ENCODE peak calls at places on chromosome 2, in four cellular contexts. One of them, this sample, is unnamed.

GRCh38 chr2:239716536-239717318 is 308.4 kb downstream of the NDUFA10 start:
- DNase-seq in endothelial cell of umbilical vein: no peak
- DNase-seq in transverse colon: no peak
- DNase-seq in stomach: no peak
- DNase-seq in this sample: no peak

GRCh38 chr2:120525056-120526046 is 179.4 kb downstream of the INHBB start:
- DNase-seq in transverse colon: no peak
- DNase-seq in endothelial cell of umbilical vein: peak
- DNase-seq in stomach: no peak
- DNase-seq in this sample: no peak

GRCh38 chr2:212421571-212422334 is 116.8 kb downstream of the ERBB4 start:
- DNase-seq in endothelial cell of umbilical vein: no peak
- DNase-seq in stomach: no peak
- DNase-seq in transverse colon: no peak
- DNase-seq in this sample: no peak

GRCh38 chr2:12719400-12720104 is 2.8 kb downstream of the TRIB2 start:
- DNase-seq in endothelial cell of umbilical vein: peak
- DNase-seq in transverse colon: no peak
- DNase-seq in stomach: no peak
- DNase-seq in this sample: peak

GRCh38 chr2:71067567-71068217 is 756 bp upstream of the NAGK start:
- DNase-seq in stomach: no peak
- DNase-seq in endothelial cell of umbilical vein: no peak
- DNase-seq in transverse colon: no peak
- DNase-seq in this sample: peak

GRCh38 chr2:143121957-143122356 is 7.3 kb upstream of the ARHGAP15 start:
- DNase-seq in endothelial cell of umbilical vein: no peak
- DNase-seq in stomach: no peak
- DNase-seq in transverse colon: no peak
- DNase-seq in this sample: no peak

GRCh38 chr2:9613291-9613690 is 17.5 kb downstream of the YWHAQ start:
- DNase-seq in transverse colon: no peak
- DNase-seq in endothelial cell of umbilical vein: no peak
- DNase-seq in stomach: no peak
- DNase-seq in this sample: no peak

GRCh38 chr2:195613922-195614321 is 43.1 kb upstream of the SLC39A10 start:
- DNase-seq in stomach: no peak
- DNase-seq in transverse colon: no peak
- DNase-seq in endothelial cell of umbilical vein: peak
- DNase-seq in this sample: peak

GRCh38 chr2:61135510-61135909 is 26.5 kb upstream of the C2orf74 start:
- DNase-seq in transverse colon: no peak
- DNase-seq in endothelial cell of umbilical vein: peak
- DNase-seq in stomach: no peak
- DNase-seq in this sample: peak

GRCh38 chr2:35454966-35455638 is 900.5 kb upstream of the CRIM1 start:
- DNase-seq in stomach: no peak
- DNase-seq in transverse colon: no peak
- DNase-seq in endothelial cell of umbilical vein: peak
- DNase-seq in this sample: no peak

DNA sequence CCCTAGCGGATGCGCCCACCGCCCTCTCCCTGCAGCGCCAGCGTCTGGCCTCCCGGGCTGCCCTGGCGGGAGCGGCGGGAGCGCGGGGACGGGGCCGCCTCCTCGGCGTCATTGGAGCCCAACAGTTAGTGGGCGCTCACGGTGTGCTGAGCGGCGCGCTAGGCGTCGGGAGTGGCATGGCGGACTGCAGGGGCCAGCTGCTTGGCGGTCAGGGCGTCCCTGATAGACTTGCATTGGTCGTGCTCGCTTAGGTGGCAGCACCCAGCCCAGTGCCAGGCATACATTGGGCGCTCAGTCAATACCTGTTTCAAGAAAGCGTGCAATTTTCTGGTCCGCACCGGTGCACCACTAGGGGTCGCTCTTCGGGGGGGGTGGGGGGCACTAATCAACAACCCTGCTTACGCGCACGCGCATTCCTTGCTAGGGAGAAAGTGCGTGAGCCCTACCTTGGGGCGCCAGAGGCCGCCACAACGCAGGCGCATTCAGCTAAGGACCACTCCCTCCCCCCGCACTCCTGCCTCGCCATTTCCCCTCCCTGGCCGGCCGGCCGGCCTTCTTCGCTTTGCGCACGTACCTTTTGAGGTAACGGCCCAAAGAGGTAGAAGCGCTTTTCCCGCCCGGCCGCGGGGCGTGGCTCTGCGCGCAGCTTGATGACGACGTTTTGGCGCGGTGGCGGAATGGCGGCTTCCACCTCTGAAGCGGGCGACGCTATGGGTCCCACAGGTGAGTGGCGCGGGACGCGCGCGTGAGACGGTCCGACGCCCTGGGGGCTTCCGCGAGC is 411 bp upstream of the MZT2A start:
- DNase-seq in endothelial cell of umbilical vein: peak
- DNase-seq in stomach: peak
- DNase-seq in transverse colon: peak
- DNase-seq in this sample: peak
- TF ChIP-seq POLR2A in endothelial cell of umbilical vein: no peak
- TF ChIP-seq POLR2A in stomach: no peak
- TF ChIP-seq POLR2A in transverse colon: peak
- TF ChIP-seq POLR2A in this sample: peak

GRCh38 chr2:231348703-231349373 is 46.7 kb upstream of the B3GNT7 start:
- DNase-seq in transverse colon: no peak
- DNase-seq in stomach: no peak
- DNase-seq in endothelial cell of umbilical vein: no peak
- DNase-seq in this sample: peak
- TF ChIP-seq POLR2A in transverse colon: no peak
- TF ChIP-seq POLR2A in stomach: no peak
- TF ChIP-seq POLR2A in endothelial cell of umbilical vein: no peak
- TF ChIP-seq POLR2A in this sample: peak

DNA sequence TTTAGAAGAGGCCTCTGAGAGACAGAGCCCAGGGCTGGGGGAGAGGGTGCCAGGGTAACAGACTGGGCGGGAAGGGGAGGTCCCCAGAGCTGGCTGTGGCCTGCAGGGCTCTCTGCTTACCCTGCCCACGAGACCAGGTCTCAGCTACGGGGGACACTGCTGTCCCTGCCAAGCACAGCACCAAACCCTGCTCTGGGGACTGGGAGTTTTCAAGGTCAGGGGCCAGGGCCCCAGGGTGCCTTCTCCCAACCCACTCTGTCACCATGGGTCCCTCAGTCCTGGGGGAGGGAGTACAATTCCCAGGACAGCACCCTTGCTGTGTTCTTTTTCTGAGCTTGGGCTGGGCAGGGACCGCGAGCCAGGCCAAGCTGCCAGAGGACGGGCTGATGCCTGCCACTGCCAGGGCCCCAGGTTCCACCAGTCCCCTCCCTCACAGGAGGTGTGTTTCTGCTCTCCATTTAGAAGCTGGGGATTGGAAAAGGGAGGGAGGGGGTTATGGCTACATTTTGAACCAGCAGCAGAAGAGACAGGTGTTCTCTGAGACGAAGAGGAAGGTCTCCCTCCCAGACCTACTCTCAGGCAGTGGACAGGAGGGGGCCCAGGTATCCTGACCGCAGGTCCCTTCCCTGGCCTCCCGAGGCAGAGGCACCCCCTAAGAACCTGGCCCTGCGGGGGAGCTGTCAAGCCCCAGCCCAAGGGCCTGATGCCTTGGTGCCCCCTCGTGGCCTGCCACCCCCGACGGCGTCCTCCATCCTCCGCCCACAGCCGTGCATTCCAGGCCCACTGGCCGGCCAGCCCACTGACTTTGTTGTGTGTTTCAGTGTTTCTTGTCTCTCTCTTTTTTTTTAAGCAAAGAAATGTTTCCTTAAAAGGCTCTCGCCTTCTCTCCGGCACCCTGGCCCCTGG is 80.4 kb downstream of the TNS1 start:
- DNase-seq in endothelial cell of umbilical vein: no peak
- DNase-seq in transverse colon: no peak
- DNase-seq in stomach: no peak
- DNase-seq in this sample: no peak
- TF ChIP-seq POLR2A in endothelial cell of umbilical vein: no peak
- TF ChIP-seq POLR2A in transverse colon: peak
- TF ChIP-seq POLR2A in stomach: no peak
- TF ChIP-seq POLR2A in this sample: no peak

GRCh38 chr2:226791056-226791486 is 8.5 kb downstream of the IRS1 start:
- DNase-seq in endothelial cell of umbilical vein: peak
- DNase-seq in transverse colon: peak
- DNase-seq in stomach: no peak
- DNase-seq in this sample: peak

GRCh38 chr2:226792155-226792871 is 7.3 kb downstream of the IRS1 start:
- DNase-seq in transverse colon: no peak
- DNase-seq in stomach: no peak
- DNase-seq in endothelial cell of umbilical vein: no peak
- DNase-seq in this sample: no peak

GRCh38 chr2:226790436-226790835 is 9.2 kb downstream of the IRS1 start:
- DNase-seq in endothelial cell of umbilical vein: no peak
- DNase-seq in stomach: no peak
- DNase-seq in transverse colon: no peak
- DNase-seq in this sample: no peak

GRCh38 chr2:226790006-226790405 is 9.6 kb downstream of the IRS1 start:
- DNase-seq in endothelial cell of umbilical vein: no peak
- DNase-seq in transverse colon: no peak
- DNase-seq in stomach: no peak
- DNase-seq in this sample: no peak

GRCh38 chr2:226791487-226792081 is 8.0 kb downstream of the IRS1 start:
- DNase-seq in stomach: peak
- DNase-seq in transverse colon: peak
- DNase-seq in endothelial cell of umbilical vein: peak
- DNase-seq in this sample: peak
- TF ChIP-seq POLR2A in stomach: no peak
- TF ChIP-seq POLR2A in transverse colon: peak
- TF ChIP-seq POLR2A in endothelial cell of umbilical vein: no peak
- TF ChIP-seq POLR2A in this sample: peak

DNA sequence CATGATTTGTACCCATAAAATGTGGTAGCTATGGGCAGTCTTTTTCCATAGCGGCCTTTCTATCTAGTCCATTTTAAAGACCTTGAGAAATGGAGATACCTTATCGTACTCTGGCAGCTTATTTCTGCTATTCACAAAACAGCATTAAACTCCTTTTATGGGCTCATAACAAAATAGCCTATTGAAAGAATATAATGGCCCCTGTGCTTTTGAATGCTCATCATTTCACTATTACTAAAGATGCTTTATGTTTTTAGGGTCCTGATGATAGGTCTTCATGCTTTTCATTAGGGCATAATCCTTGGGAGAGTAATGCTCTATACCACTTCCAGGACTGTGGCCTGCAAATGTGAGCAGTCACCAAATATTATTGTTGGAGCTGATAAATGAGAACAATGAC is 7.3 kb upstream of the TMEM178A start:
- DNase-seq in endothelial cell of umbilical vein: no peak
- DNase-seq in transverse colon: no peak
- DNase-seq in stomach: no peak
- DNase-seq in this sample: no peak
- TF ChIP-seq POLR2A in endothelial cell of umbilical vein: no peak
- TF ChIP-seq POLR2A in transverse colon: no peak
- TF ChIP-seq POLR2A in stomach: no peak
- TF ChIP-seq POLR2A in this sample: no peak

DNA sequence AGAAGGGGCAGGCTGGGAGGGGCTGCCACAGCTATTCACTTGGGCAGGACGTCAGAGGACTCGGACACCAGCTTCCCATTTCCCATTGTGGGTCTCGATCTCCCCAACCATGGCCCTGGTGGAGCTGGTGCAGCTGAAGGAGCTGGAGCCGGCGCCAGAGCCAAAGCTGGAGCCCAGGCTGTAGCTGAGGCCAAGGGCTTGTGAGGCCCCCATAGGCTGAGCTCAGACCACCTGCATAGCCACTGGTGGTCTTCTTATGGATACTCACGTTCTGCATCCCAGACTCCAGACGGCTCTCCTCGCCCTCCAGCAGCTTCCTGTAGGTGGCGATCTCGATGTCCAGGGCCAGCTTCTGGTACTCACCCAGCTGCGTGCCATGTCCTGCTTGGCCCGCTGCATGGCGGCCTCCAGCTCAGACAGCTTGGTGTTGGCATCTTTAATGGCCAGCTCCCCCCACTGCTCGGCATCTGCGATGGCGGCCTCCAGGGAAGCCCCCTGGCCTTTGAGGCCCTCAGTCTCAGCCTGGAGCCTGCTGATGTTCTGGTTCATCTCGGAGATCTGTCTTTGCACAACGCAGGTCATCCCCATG is 6.0 kb upstream of the CDK5R2 start:
- DNase-seq in transverse colon: no peak
- DNase-seq in endothelial cell of umbilical vein: no peak
- DNase-seq in stomach: no peak
- DNase-seq in this sample: no peak
- TF ChIP-seq POLR2A in transverse colon: no peak
- TF ChIP-seq POLR2A in endothelial cell of umbilical vein: no peak
- TF ChIP-seq POLR2A in stomach: no peak
- TF ChIP-seq POLR2A in this sample: no peak

DNA sequence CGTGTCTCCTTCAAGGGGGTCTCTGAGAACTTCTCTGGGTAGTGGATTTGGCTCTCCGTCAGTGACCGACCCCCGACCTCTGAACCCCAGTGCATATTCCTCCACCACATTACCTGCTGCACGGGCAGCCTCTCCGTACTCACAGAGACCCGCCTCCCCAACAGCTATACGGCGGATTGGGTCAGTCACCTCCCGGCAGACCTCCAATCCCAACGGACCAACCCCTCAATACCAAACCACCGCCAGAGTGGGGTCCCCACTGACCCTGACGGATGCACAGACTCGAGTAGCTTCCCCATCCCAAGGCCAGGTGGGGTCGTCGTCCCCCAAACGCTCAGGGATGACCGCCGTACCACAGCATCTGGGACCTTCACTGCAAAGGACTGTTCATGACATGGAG is 168.2 kb downstream of the PKP4 start:
- DNase-seq in endothelial cell of umbilical vein: no peak
- DNase-seq in transverse colon: no peak
- DNase-seq in stomach: no peak
- DNase-seq in this sample: no peak
- TF ChIP-seq POLR2A in endothelial cell of umbilical vein: no peak
- TF ChIP-seq POLR2A in transverse colon: no peak
- TF ChIP-seq POLR2A in stomach: no peak
- TF ChIP-seq POLR2A in this sample: no peak

GRCh38 chr2:88691339-88692183 is at the start of gene RPIA:
- DNase-seq in stomach: peak
- DNase-seq in endothelial cell of umbilical vein: peak
- DNase-seq in transverse colon: peak
- DNase-seq in this sample: peak
- TF ChIP-seq POLR2A in stomach: no peak
- TF ChIP-seq POLR2A in endothelial cell of umbilical vein: peak
- TF ChIP-seq POLR2A in transverse colon: peak
- TF ChIP-seq POLR2A in this sample: peak

This sample was measured in erythroblast.